ENCODE peak calls at places on chromosomes 16 and 17, in seven cellular contexts. N is left colon, A is mammary epithelial cell, X is cortex of kidney, W is breast epithelium, D is RWPE1, H is NCI-H146. V is an unnamed sample.
A peak's percentile ranks its signal among the peaks of the same experiment; 100 is the strongest.

GRCh38 chr16:8686031-8686621 is 11.7 kb downstream of the ABAT start:
- DNase-seq in W (peak; percentile 62), N (no peak), A (no peak), D (no peak), H (no peak), X (no peak), V (peak; percentile 23)

GRCh38 chr17:56809106-56809819 is 24.5 kb downstream of the C17orf67 start:
- DNase-seq in H (no peak), N (no peak), W (no peak), A (no peak), X (no peak), D (no peak), V (no peak)

GRCh38 chr16:66552288-66553143 is at the start of gene CKLF:
- DNase-seq in W (peak; percentile 84), X (no peak), N (peak; percentile 83), A (peak; percentile 84), H (peak; percentile 83), D (peak; percentile 96), V (peak; percentile 93)

GRCh38 chr17:72587773-72588511 is 467.1 kb downstream of the SOX9 start:
- DNase-seq in N (peak; percentile 59), W (no peak), D (peak; percentile 59), X (no peak), H (peak; percentile 47), A (peak; percentile 65), V (peak; percentile 49)

GRCh38 chr17:42329025-42329976 is 41.0 kb downstream of the STAT5A start:
- DNase-seq in W (no peak), N (peak; percentile 45), X (no peak), H (no peak), D (peak; percentile 78), A (peak; percentile 90), V (no peak)

GRCh38 chr17:75979705-75980187 is 706 bp downstream of the TEN1 start:
- DNase-seq in X (no peak), A (no peak), W (no peak), N (no peak), D (no peak), H (no peak), V (no peak)

GRCh38 chr17:79045830-79046500 is 22.0 kb downstream of the C1QTNF1 start:
- DNase-seq in D (peak; percentile 71), X (no peak), H (peak; percentile 50), W (peak; percentile 77), A (peak; percentile 48), N (peak; percentile 45), V (peak; percentile 74)

GRCh38 chr17:39763046-39763800 is 25.5 kb downstream of the GRB7 start:
- DNase-seq in W (no peak), D (no peak), A (peak; percentile 24), H (no peak), N (no peak), X (no peak), V (no peak)

GRCh38 chr16:1920727-1921155 is 2.5 kb upstream of the HS3ST6 start:
- DNase-seq in X (no peak), D (no peak), W (no peak), H (peak; percentile 37), N (no peak), A (no peak), V (peak; percentile 61)

GRCh38 chr17:29179232-29180036 is 764 bp downstream of the MYO18A start:
- DNase-seq in W (no peak), N (peak; percentile 93), H (peak; percentile 68), X (no peak), A (peak; percentile 85), D (peak; percentile 83), V (peak; percentile 88)

GRCh38 chr17:63775420-63775819 is 1.4 kb downstream of the DDX42 start:
- DNase-seq in H (no peak), D (no peak), N (no peak), W (no peak), X (no peak), A (no peak), V (no peak)

GRCh38 chr16:9050102-9050830 is 41.2 kb upstream of the HAPSTR1 start:
- DNase-seq in A (no peak), X (no peak), D (no peak), H (no peak), N (no peak), W (no peak), V (no peak)

GRCh38 chr17:28065706-28066105 is 23.2 kb downstream of the NLK start:
- DNase-seq in H (no peak), X (no peak), W (no peak), D (no peak), N (no peak), A (no peak), V (no peak)

GRCh38 chr17:50421308-50422031 is 4.5 kb upstream of the ACSF2 start:
- DNase-seq in X (no peak), A (no peak), W (no peak), N (no peak), H (no peak), D (no peak), V (no peak)

GRCh38 chr16:57825298-57826039 is 23.2 kb upstream of the KIFC3 start:
- DNase-seq in X (no peak), W (no peak), A (no peak), H (no peak), D (no peak), N (no peak), V (no peak)

GRCh38 chr17:81995463-81996231 is 18.2 kb downstream of the ASPSCR1 start:
- DNase-seq in N (no peak), X (no peak), D (no peak), A (no peak), W (no peak), H (no peak), V (no peak)

GRCh38 chr17:43822566-43823190 is 10.3 kb downstream of the MPP3 start:
- DNase-seq in N (no peak), D (no peak), X (no peak), H (no peak), W (no peak), A (no peak), V (no peak)

GRCh38 chr17:50301891-50302584 is 27.8 kb downstream of the TMEM92 start:
- DNase-seq in D (no peak), N (no peak), H (no peak), W (no peak), A (no peak), X (no peak), V (no peak)

GRCh38 chr17:20009302-20010098 is at the start of gene SPECC1:
- DNase-seq in D (peak; percentile 75), N (peak; percentile 56), H (peak; percentile 78), A (peak; percentile 69), W (peak; percentile 72), X (no peak), V (peak; percentile 86)

GRCh38 chr17:40518401-40519088 is 17.1 kb upstream of the TNS4 start:
- DNase-seq in D (peak; percentile 89), W (peak; percentile 48), X (no peak), A (peak; percentile 89), H (no peak), N (peak; percentile 69), V (peak; percentile 61)

GRCh38 chr17:56521439-56522141 is 71.9 kb upstream of the NOG start:
- DNase-seq in H (no peak), W (no peak), N (no peak), D (no peak), X (no peak), A (no peak), V (no peak)

GRCh38 chr16:74830646-74831045 is 56.0 kb upstream of the FA2H start:
- DNase-seq in N (no peak), A (peak; percentile 9), D (no peak), X (no peak), W (no peak), H (no peak), V (no peak)

GRCh38 chr17:41390411-41390938 is 6.9 kb downstream of the KRT31 start:
- DNase-seq in A (no peak), H (no peak), N (no peak), X (no peak), W (no peak), D (no peak), V (no peak)

GRCh38 chr16:84647830-84648594 is at the start of gene KLHL36:
- DNase-seq in D (peak; percentile 74), W (no peak), X (no peak), N (peak; percentile 39), H (peak; percentile 45), A (no peak), V (peak; percentile 63)

GRCh38 chr17:17119533-17119932 is 77.3 kb downstream of the MPRIP start:
- DNase-seq in N (peak; percentile 72), H (no peak), D (no peak), A (peak; percentile 64), X (no peak), W (no peak), V (peak; percentile 66)

GRCh38 chr17:74900208-74900607 is 6.8 kb upstream of the FADS6 start:
- DNase-seq in X (no peak), A (no peak), D (no peak), H (no peak), N (no peak), W (no peak), V (no peak)

GRCh38 chr17:39548494-39548893 is 59.2 kb downstream of the NEUROD2 start:
- DNase-seq in A (no peak), W (no peak), D (no peak), X (no peak), H (no peak), N (no peak), V (no peak)

V was measured in transverse colon.